ENCODE peak calls at places on chromosomes 1 and 21, in seven cellular contexts. M is heart left ventricle, W is esophagus squamous epithelium, J is tibial nerve, S is right lobe of liver, R is GM12878, Q is sigmoid colon. P is an unnamed sample.

GRCh38 chr1:81044708-81045107 is 756.0 kb upstream of the ADGRL2 start:
- DNase-seq in M (no peak), W (no peak), J (no peak), S (no peak), R (no peak), Q (no peak), P (no peak)

GRCh38 chr21:41932191-41932575 is 21.6 kb downstream of the C2CD2 start:
- DNase-seq in M (no peak), W (no peak), J (no peak), S (no peak), R (no peak), Q (peak; percentile 62), P (no peak)

GRCh38 chr1:190373705-190374336 is 103.8 kb downstream of the BRINP3 start:
- DNase-seq in M (no peak), W (no peak), J (no peak), S (no peak), R (no peak), Q (no peak), P (no peak)

GRCh38 chr1:3924186-3924815 is 24.2 kb upstream of the C1orf174 start:
- DNase-seq in M (no peak), W (no peak), J (no peak), S (no peak), R (no peak), Q (peak; percentile 60), P (peak; percentile 43)

GRCh38 chr1:164651378-164651951 is 92.5 kb downstream of the PBX1 start:
- DNase-seq in M (no peak), W (no peak), J (no peak), S (no peak), R (no peak), Q (no peak), P (no peak)

GRCh38 chr21:31780944-31781343 is 49.0 kb upstream of the SCAF4 start:
- DNase-seq in M (no peak), W (no peak), J (no peak), S (no peak), R (no peak), Q (no peak), P (no peak)

GRCh38 chr1:79044974-79045650 is 38.6 kb upstream of the ADGRL4 start:
- DNase-seq in M (no peak), W (no peak), J (no peak), S (no peak), R (no peak), Q (no peak), P (peak; percentile 18)

GRCh38 chr1:226912587-226913176 is 27.4 kb upstream of the COQ8A start:
- DNase-seq in M (peak; percentile 70), W (no peak), J (no peak), S (peak; percentile 73), R (peak; percentile 19), Q (peak; percentile 80), P (peak; percentile 68)

GRCh38 chr1:91830242-91831131 is 55.5 kb downstream of the TGFBR3 start:
- DNase-seq in M (peak; percentile 81), W (no peak), J (peak; percentile 61), S (peak; percentile 43), R (no peak), Q (peak; percentile 85), P (peak; percentile 27)

GRCh38 chr1:177687544-177687943 is 282.3 kb downstream of the SEC16B start:
- DNase-seq in M (no peak), W (no peak), J (no peak), S (no peak), R (no peak), Q (no peak), P (no peak)

GRCh38 chr1:115052454-115053083 is 22.9 kb downstream of the TSHB start:
- DNase-seq in M (no peak), W (no peak), J (peak; percentile 55), S (peak; percentile 30), R (no peak), Q (no peak), P (no peak)

GRCh38 chr1:103489881-103490280 is 35.6 kb upstream of the RNPC3 start:
- DNase-seq in M (no peak), W (no peak), J (no peak), S (no peak), R (no peak), Q (no peak), P (no peak)

DNA sequence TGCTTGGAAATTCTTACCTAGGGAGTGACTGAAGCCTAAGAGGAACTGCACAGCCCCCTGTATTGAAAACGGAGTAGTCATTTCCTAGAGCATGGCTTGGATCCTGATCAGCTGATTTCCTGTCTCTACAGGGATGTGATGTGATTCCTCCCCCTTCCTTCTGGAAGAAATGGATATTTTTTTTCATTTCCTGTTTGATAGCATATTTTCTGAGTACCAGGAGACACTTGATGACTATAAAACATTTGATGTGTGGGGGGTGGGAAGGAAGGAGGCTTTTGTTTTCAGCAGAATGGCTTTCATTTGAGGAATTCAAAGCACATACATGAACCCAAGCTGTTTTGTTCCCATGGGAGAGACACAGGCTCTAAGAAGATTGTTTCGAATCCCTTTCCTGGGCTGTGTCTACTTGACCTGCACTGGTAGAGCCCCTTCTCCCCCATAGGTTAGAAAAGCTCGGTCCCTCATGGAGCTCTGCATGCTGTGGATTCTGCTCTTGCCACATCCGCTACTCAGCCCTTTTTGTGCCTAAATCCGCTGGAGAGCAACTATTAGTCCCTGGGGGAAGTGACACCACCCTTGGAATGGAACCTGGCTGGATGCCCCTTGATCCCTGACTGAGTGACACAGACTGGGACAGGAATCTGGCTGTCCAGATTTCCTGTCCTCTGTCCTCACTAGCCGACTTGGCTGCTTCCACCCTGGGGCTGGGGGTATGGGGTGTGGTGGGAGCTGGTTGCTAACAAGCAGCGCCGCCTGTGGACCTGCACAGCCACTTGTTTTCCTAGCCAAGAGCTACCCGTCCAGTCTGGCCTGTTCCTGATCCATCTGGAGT is 71.8 kb upstream of the MACF1 start:
- DNase-seq in M (peak; percentile 80), W (no peak), J (no peak), S (peak; percentile 88), R (no peak), Q (peak; percentile 79), P (no peak)
- TF ChIP-seq POLR2A in M (no peak), W (no peak), J (no peak), S (peak; percentile 12), R (no peak), Q (no peak), P (no peak)

GRCh38 chr1:97920275-97920831 is 481 bp downstream of the DPYD start:
- DNase-seq in M (no peak), W (no peak), J (no peak), S (no peak), R (no peak), Q (no peak), P (peak; percentile 30)
- H3K27ac ChIP-seq in M (peak overlapping the region; percentile 95), W (peak overlapping the region; percentile 92), J (peak overlapping the region; percentile 92), S (peak overlapping the region; percentile 94), R (peak overlapping the region; percentile 81), Q (peak overlapping the region; percentile 94), P (peak overlapping the region; percentile 97)

GRCh38 chr1:155951753-155952504 is 10.5 kb downstream of the RXFP4 start:
- DNase-seq in M (no peak), W (no peak), J (no peak), S (no peak), R (no peak), Q (no peak), P (no peak)
- H3K36me3 ChIP-seq in M (peaks cover 93% of the 10 kb centered on the region), W (peaks cover 100% of the 10 kb centered on the region), J (peaks cover 2% of the 10 kb centered on the region), S (no peaks in the 10 kb centered on the region), R (peaks cover 45% of the 10 kb centered on the region), Q (peaks cover 99% of the 10 kb centered on the region), P (peaks cover 95% of the 10 kb centered on the region)

GRCh38 chr1:231628207-231628876 is 1.8 kb downstream of the DISC1 start:
- DNase-seq in M (no peak), W (no peak), J (no peak), S (no peak), R (no peak), Q (no peak), P (no peak)

GRCh38 chr1:231629132-231629531 is 2.5 kb downstream of the DISC1 start:
- DNase-seq in M (peak; percentile 44), W (no peak), J (peak; percentile 49), S (peak; percentile 38), R (no peak), Q (peak; percentile 70), P (peak; percentile 61)

GRCh38 chr1:231626951-231627614 is 493 bp downstream of the DISC1 start:
- DNase-seq in M (peak; percentile 84), W (no peak), J (peak; percentile 65), S (peak; percentile 66), R (no peak), Q (peak; percentile 84), P (peak; percentile 88)

GRCh38 chr1:231625975-231626534 is 535 bp upstream of the DISC1 start:
- DNase-seq in M (no peak), W (no peak), J (no peak), S (no peak), R (no peak), Q (no peak), P (no peak)

DNA sequence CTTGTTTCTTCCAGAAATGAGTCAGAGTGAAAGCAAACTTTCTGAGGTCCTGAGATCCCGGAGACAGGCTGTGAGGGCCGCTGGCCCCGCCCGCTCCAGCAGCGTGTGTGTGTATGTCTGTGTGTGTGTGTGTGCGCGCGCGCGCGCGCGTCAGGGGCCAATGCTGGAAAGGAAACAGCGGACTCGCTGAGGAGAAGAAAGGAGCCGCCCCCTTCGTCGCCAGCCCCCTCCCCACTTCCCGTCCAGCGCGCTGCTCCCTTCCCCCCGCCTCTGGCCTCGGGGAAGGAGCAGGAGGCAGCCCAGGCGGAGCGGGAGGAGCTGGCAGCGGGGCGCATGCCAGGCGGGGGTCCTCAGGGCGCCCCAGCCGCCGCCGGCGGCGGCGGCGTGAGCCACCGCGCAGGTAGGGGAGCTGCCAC is at the start of gene DISC1:
- DNase-seq in M (peak; percentile 92), W (peak; percentile 64), J (peak; percentile 81), S (peak; percentile 87), R (no peak), Q (peak; percentile 93), P (peak; percentile 91)
- TF ChIP-seq POLR2A in M (no peak), W (no peak), J (no peak), S (no peak), R (no peak), Q (no peak), P (peak; percentile 58)

DNA sequence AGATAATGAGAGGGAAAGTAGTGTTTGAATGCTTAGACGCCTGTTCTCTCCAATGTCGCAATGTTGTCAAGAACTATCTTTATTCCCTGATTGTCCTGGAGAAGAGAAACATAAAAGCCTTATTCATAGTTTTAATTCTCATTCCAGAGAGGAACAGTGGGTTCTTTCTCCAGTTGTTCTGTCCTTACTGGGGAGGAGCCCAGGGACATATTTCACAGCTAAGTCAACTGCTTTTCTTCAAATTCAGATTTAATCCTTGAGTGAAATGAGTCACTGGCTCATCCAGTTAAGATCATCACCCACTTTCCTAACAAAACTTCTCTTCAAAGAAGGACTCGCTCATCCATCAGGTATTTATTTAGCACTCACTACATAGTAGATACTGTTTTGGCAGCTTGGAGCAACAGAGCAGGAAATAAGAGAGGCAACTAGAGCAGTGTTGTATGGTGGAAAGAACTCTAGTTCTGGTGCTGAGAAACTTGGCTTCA is 365.7 kb upstream of the USP24 start:
- DNase-seq in M (no peak), W (no peak), J (peak; percentile 51), S (no peak), R (no peak), Q (no peak), P (no peak)
- H3K27ac ChIP-seq in M (peak overlapping the region; percentile 28), W (peak overlapping the region; percentile 67), J (peak overlapping the region; percentile 80), S (no peak overlapping the region), R (no peak overlapping the region), Q (peak overlapping the region; percentile 75), P (no peak overlapping the region)

P was measured in upper lobe of left lung.